ENCODE peak calls at places on chromosomes 11 and 22, in six cellular contexts. One of them, this sample, is unnamed.

GRCh38 chr22:36879775-36880174 is 19.0 kb downstream of the NCF4 start:
- DNase-seq in HCT116: no peak
- DNase-seq in GM12878: no peak
- DNase-seq in H1: no peak
- DNase-seq in K562: no peak
- DNase-seq in HepG2: no peak
- DNase-seq in this sample: no peak

GRCh38 chr22:17143101-17143500 is 16.0 kb downstream of the HDHD5 start:
- DNase-seq in HCT116: no peak
- DNase-seq in GM12878: no peak
- DNase-seq in H1: no peak
- DNase-seq in K562: no peak
- DNase-seq in HepG2: no peak
- DNase-seq in this sample: no peak

GRCh38 chr11:3860360-3860759 is 4.9 kb downstream of the STIM1 start:
- DNase-seq in HCT116: no peak
- DNase-seq in GM12878: no peak
- DNase-seq in H1: no peak
- DNase-seq in K562: no peak
- DNase-seq in HepG2: no peak
- DNase-seq in this sample: no peak

GRCh38 chr11:19879309-19880087 is 166.9 kb downstream of the NAV2 start:
- DNase-seq in HCT116: no peak
- DNase-seq in GM12878: no peak
- DNase-seq in H1: no peak
- DNase-seq in K562: no peak
- DNase-seq in HepG2: no peak
- DNase-seq in this sample: no peak

GRCh38 chr11:109338131-109338530 is 83.9 kb upstream of the C11orf87 start:
- DNase-seq in HCT116: no peak
- DNase-seq in GM12878: no peak
- DNase-seq in H1: no peak
- DNase-seq in K562: no peak
- DNase-seq in HepG2: no peak
- DNase-seq in this sample: no peak

GRCh38 chr11:76234704-76235232 is 28.5 kb upstream of the WNT11 start:
- DNase-seq in HCT116: no peak
- DNase-seq in GM12878: no peak
- DNase-seq in H1: no peak
- DNase-seq in K562: no peak
- DNase-seq in HepG2: no peak
- DNase-seq in this sample: no peak

GRCh38 chr11:7577883-7578242 is 64.1 kb downstream of the PPFIBP2 start:
- DNase-seq in HCT116: no peak
- DNase-seq in GM12878: no peak
- DNase-seq in H1: no peak
- DNase-seq in K562: no peak
- DNase-seq in HepG2: no peak
- DNase-seq in this sample: no peak

GRCh38 chr11:113730887-113731726 is 25.0 kb upstream of the TMPRSS5 start:
- DNase-seq in HCT116: peak; percentile 39
- DNase-seq in GM12878: no peak
- DNase-seq in H1: no peak
- DNase-seq in K562: peak; percentile 44
- DNase-seq in HepG2: peak; percentile 47
- DNase-seq in this sample: peak; percentile 44

GRCh38 chr22:41862160-41862529 is 29.2 kb downstream of the SREBF2 start:
- DNase-seq in HCT116: no peak
- DNase-seq in GM12878: peak; percentile 83
- DNase-seq in H1: no peak
- DNase-seq in K562: no peak
- DNase-seq in HepG2: peak; percentile 39
- DNase-seq in this sample: no peak

GRCh38 chr11:15863411-15863810 is 492.9 kb downstream of the SOX6 start:
- DNase-seq in HCT116: no peak
- DNase-seq in GM12878: no peak
- DNase-seq in H1: no peak
- DNase-seq in K562: no peak
- DNase-seq in HepG2: no peak
- DNase-seq in this sample: no peak

GRCh38 chr22:22410121-22410520 is 98.4 kb downstream of the ZNF280B start:
- DNase-seq in HCT116: no peak
- DNase-seq in GM12878: no peak
- DNase-seq in H1: no peak
- DNase-seq in K562: no peak
- DNase-seq in HepG2: no peak
- DNase-seq in this sample: no peak

GRCh38 chr22:38223289-38223960 is 21.6 kb downstream of the MAFF start:
- DNase-seq in HCT116: no peak
- DNase-seq in GM12878: no peak
- DNase-seq in H1: no peak
- DNase-seq in K562: no peak
- DNase-seq in HepG2: no peak
- DNase-seq in this sample: no peak

GRCh38 chr22:48782817-48783511 is 1044.7 kb downstream of the BRD1 start:
- DNase-seq in HCT116: peak; percentile 7
- DNase-seq in GM12878: no peak
- DNase-seq in H1: no peak
- DNase-seq in K562: peak; percentile 24
- DNase-seq in HepG2: no peak
- DNase-seq in this sample: peak; percentile 52

GRCh38 chr11:12258451-12258850 is 118.9 kb upstream of the PARVA start:
- DNase-seq in HCT116: no peak
- DNase-seq in GM12878: no peak
- DNase-seq in H1: no peak
- DNase-seq in K562: peak; percentile 56
- DNase-seq in HepG2: peak; percentile 65
- DNase-seq in this sample: no peak

GRCh38 chr11:45798793-45799441 is 6.0 kb upstream of the SLC35C1 start:
- DNase-seq in HCT116: no peak
- DNase-seq in GM12878: no peak
- DNase-seq in H1: no peak
- DNase-seq in K562: no peak
- DNase-seq in HepG2: peak; percentile 59
- DNase-seq in this sample: no peak

GRCh38 chr11:33375688-33376311 is 118.6 kb downstream of the HIPK3 start:
- DNase-seq in HCT116: no peak
- DNase-seq in GM12878: no peak
- DNase-seq in H1: no peak
- DNase-seq in K562: no peak
- DNase-seq in HepG2: no peak
- DNase-seq in this sample: no peak

GRCh38 chr22:45917146-45917545 is 59.8 kb downstream of the WNT7B start:
- DNase-seq in HCT116: no peak
- DNase-seq in GM12878: no peak
- DNase-seq in H1: no peak
- DNase-seq in K562: no peak
- DNase-seq in HepG2: no peak
- DNase-seq in this sample: no peak

GRCh38 chr22:46007848-46008261 is 30.9 kb upstream of the WNT7B start:
- DNase-seq in HCT116: no peak
- DNase-seq in GM12878: no peak
- DNase-seq in H1: no peak
- DNase-seq in K562: no peak
- DNase-seq in HepG2: no peak
- DNase-seq in this sample: no peak

GRCh38 chr11:90661233-90661632 is 438.4 kb upstream of the CHORDC1 start:
- DNase-seq in HCT116: no peak
- DNase-seq in GM12878: no peak
- DNase-seq in H1: no peak
- DNase-seq in K562: no peak
- DNase-seq in HepG2: no peak
- DNase-seq in this sample: no peak

GRCh38 chr11:68506908-68507307 is 46.4 kb downstream of the PPP6R3 start:
- DNase-seq in HCT116: no peak
- DNase-seq in GM12878: no peak
- DNase-seq in H1: no peak
- DNase-seq in K562: no peak
- DNase-seq in HepG2: no peak
- DNase-seq in this sample: no peak

GRCh38 chr11:68504432-68505066 is 44.0 kb downstream of the PPP6R3 start:
- DNase-seq in HCT116: no peak
- DNase-seq in GM12878: no peak
- DNase-seq in H1: no peak
- DNase-seq in K562: no peak
- DNase-seq in HepG2: no peak
- DNase-seq in this sample: no peak

GRCh38 chr11:68505596-68505995 is 45.0 kb downstream of the PPP6R3 start:
- DNase-seq in HCT116: no peak
- DNase-seq in GM12878: no peak
- DNase-seq in H1: no peak
- DNase-seq in K562: no peak
- DNase-seq in HepG2: no peak
- DNase-seq in this sample: no peak

GRCh38 chr11:68509105-68509504 is 48.6 kb downstream of the PPP6R3 start:
- DNase-seq in HCT116: no peak
- DNase-seq in GM12878: no peak
- DNase-seq in H1: no peak
- DNase-seq in K562: no peak
- DNase-seq in HepG2: no peak
- DNase-seq in this sample: peak; percentile 6

DNA sequence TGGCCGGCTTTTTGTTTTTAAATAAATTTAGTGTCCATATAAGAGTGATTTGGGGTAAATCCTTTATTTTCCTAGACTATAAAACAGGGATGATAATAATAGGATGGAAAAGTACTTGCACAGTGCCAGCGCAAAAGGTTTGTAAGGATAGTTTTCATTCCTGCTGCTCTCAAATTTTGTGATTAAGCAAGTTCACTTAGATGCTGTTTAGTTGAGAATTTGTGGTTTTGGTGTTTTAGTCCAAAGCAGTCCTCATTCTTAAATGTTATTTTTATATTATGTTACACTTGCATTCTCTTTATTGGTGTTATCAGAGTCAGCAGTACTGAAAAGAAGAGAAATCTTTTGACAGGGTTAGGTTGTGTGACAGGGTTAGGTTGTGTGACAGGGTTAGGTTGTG is 47.9 kb downstream of the PPP6R3 start:
- DNase-seq in HCT116: no peak
- DNase-seq in GM12878: no peak
- DNase-seq in H1: no peak
- DNase-seq in K562: no peak
- DNase-seq in HepG2: no peak
- DNase-seq in this sample: no peak
- TF ChIP-seq ZNF274 in HCT116: no peak
- TF ChIP-seq ZNF274 in GM12878: no peak
- TF ChIP-seq ZNF274 in H1: no peak
- TF ChIP-seq ZNF274 in K562: no peak
- TF ChIP-seq ZNF274 in HepG2: no peak
- TF ChIP-seq ZNF274 in this sample: no peak

DNA sequence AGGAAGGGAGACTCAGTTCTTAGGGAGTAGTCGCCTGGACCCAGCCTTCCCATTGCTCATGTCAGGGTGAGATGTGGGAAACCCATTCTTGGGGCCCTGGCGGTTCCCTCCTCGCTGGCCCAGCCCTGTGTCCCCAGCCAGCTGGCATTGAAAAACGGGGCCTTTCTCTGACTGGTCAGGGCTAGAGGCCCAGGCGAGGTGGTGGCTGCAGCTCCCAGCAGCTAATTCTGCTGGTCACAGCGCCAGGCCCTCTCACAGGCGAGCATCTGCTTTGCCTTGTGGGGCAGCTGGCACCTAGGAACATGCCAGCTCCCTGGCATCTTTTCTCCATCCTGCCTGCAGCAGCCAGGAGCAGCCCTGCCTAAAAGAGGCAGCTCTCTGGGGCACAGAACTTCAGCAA is 20.1 kb downstream of the TSPAN18 start:
- DNase-seq in HCT116: no peak
- DNase-seq in GM12878: no peak
- DNase-seq in H1: no peak
- DNase-seq in K562: no peak
- DNase-seq in HepG2: no peak
- DNase-seq in this sample: no peak
- TF ChIP-seq YY1 in HCT116: no peak
- TF ChIP-seq YY1 in GM12878: no peak
- TF ChIP-seq YY1 in H1: no peak
- TF ChIP-seq YY1 in K562: no peak
- TF ChIP-seq YY1 in HepG2: no peak
- TF ChIP-seq YY1 in this sample: no peak

DNA sequence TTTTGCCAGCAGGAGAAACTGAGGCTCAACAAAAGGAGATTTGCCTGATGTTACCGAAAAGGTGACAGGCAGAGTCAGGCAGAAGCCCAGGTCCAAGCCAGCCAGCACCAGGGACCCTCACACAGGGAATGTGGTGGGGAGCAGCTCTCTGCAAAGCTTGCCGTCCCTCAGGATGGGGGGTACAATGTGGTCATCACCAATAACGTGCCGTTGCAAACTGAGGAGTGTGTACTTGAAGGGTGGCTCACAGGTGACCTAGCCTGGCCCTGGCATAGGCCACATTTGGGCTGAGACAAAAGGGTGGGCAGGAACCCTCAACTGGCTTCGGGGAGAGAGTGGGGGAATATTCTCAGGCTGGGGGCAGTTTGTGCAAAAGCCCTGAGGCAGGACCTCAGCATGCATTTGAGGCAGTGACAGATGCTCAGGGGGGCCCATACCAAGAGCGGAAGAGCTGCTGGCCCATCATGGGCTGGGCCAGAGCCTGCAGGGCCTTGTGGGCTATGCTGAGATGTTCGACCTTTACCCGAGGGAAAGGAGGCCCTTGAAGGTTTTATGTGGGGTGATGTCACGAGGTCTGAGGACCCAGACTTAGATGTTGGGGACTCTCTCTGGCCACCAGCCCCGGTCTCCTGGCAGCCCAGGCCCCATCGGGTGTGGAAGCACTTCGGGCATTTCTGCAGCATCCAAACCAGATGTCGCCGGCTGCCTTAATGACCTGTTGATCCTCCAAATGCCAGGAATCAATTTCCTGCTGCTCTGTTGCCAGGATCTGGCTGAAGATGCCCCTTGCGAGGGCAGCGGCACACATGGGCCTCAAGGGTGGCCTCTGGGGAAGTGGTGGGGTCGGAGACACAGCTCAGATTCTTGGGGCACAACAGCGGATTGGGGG is 57.4 kb upstream of the SHISAL1 start:
- DNase-seq in HCT116: no peak
- DNase-seq in GM12878: no peak
- DNase-seq in H1: no peak
- DNase-seq in K562: no peak
- DNase-seq in HepG2: no peak
- DNase-seq in this sample: no peak
- TF ChIP-seq ZNF274 in HCT116: no peak
- TF ChIP-seq ZNF274 in GM12878: no peak
- TF ChIP-seq ZNF274 in H1: no peak
- TF ChIP-seq ZNF274 in K562: no peak
- TF ChIP-seq ZNF274 in HepG2: no peak
- TF ChIP-seq ZNF274 in this sample: no peak

DNA sequence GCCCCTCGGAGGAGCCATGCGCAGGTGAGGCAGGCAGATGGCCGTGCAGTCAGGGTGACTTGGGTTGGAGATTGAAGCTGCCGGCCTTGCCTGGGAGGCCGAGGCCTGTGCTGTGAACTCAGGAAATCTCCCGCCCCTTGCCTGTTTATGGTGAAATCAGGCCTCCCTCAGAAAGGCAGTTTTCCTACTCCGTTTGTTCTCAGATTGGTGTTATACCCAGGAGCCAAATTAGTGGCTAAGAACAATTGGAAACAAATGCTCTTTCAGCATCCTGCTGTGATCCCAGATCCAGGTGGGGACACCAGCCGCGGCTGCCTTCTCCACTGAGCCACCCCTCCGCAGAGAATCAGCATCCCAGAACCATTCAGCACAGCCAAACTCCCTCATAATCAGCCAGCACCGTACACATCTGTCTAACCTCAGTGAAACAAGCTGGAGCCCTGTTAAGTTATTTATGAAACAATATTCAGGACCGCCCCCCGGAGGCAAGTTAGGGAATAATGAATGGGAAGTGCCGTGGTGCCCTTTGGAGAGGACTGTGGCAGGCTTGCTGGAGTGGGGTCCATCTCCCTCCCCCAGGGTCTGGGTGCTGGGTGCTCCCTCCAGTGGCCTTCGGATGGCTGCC is 60.0 kb downstream of the PKNOX2 start:
- DNase-seq in HCT116: peak; percentile 8
- DNase-seq in GM12878: no peak
- DNase-seq in H1: no peak
- DNase-seq in K562: peak; percentile 14
- DNase-seq in HepG2: peak; percentile 9
- DNase-seq in this sample: no peak
- TF ChIP-seq YY1 in HCT116: no peak
- TF ChIP-seq YY1 in GM12878: no peak
- TF ChIP-seq YY1 in H1: no peak
- TF ChIP-seq YY1 in K562: no peak
- TF ChIP-seq YY1 in HepG2: no peak
- TF ChIP-seq YY1 in this sample: no peak